ENCODE peak calls at places on chromosomes 4 and X, in eight cellular contexts. J is A673, C is lung, W is Calu3, A is bronchial epithelial cell, R is fibroblast of pulmonary artery, E is RWPE2, N is hepatocyte. S is an unnamed sample.

GRCh38 chrX:116605576-116605975 is 142.8 kb upstream of the CT83 start:
- DNase-seq in E (no peak), W (no peak), R (no peak), C (no peak), J (no peak), A (no peak), N (no peak), S (no peak)

GRCh38 chr4:151407466-151408379 is 1.3 kb upstream of the FHIP1A start:
- DNase-seq in A (no peak), W (peak), E (no peak), C (peak), R (no peak), J (no peak), N (peak), S (no peak)

GRCh38 chr4:173181769-173182374 is 13.3 kb downstream of the GALNT7 start:
- DNase-seq in N (no peak), C (no peak), R (peak), E (no peak), W (no peak), J (no peak), A (peak), S (no peak)

GRCh38 chr4:107500551-107500950 is 219.5 kb downstream of the PAPSS1 start:
- DNase-seq in R (no peak), N (no peak), C (no peak), W (no peak), J (no peak), A (no peak), E (no peak), S (no peak)

GRCh38 chrX:123088331-123088730 is 95.7 kb upstream of the GRIA3 start:
- DNase-seq in E (no peak), J (no peak), C (no peak), R (no peak), A (peak), W (no peak), N (no peak), S (no peak)

GRCh38 chr4:25928956-25929336 is 14.9 kb downstream of the SMIM20 start:
- DNase-seq in C (no peak), R (peak), E (no peak), W (no peak), A (peak), N (no peak), J (no peak), S (no peak)

GRCh38 chrX:1167466-1167865 is 45.0 kb downstream of the CRLF2 start:
- DNase-seq in N (no peak), C (no peak), E (no peak), W (no peak), A (no peak), J (no peak), R (no peak), S (no peak)

GRCh38 chrX:55039471-55039870 is 8.7 kb upstream of the ALAS2 start:
- DNase-seq in E (no peak), J (no peak), N (no peak), A (peak), R (no peak), C (no peak), W (no peak), S (no peak)

GRCh38 chr4:8245879-8246833 is 23.4 kb upstream of the HTRA3 start:
- DNase-seq in A (no peak), R (no peak), C (peak), J (no peak), N (no peak), E (no peak), W (no peak), S (no peak)

GRCh38 chr4:8176547-8177399 is 18.2 kb upstream of the ABLIM2 start:
- DNase-seq in C (no peak), J (peak), R (peak), W (peak), N (peak), E (no peak), A (peak), S (no peak)

GRCh38 chr4:112082954-112083586 is 62.2 kb upstream of the FAM241A start:
- DNase-seq in E (no peak), J (no peak), A (peak), R (peak), N (peak), C (no peak), W (peak), S (no peak)

GRCh38 chr4:47836655-47837581 is 949 bp downstream of the CORIN start:
- DNase-seq in J (peak), A (peak), W (peak), N (peak), C (peak), E (peak), R (peak), S (peak)

GRCh38 chr4:17094209-17094608 is 195.8 kb upstream of the LDB2 start:
- DNase-seq in W (no peak), C (no peak), A (no peak), N (no peak), J (peak), E (no peak), R (peak), S (no peak)

GRCh38 chr4:55947254-55947882 is 1.4 kb upstream of the CEP135 start:
- DNase-seq in N (no peak), R (no peak), W (no peak), A (no peak), J (peak), C (no peak), E (no peak), S (no peak)

GRCh38 chr4:99529218-99529617 is 18.4 kb downstream of the C4orf17 start:
- DNase-seq in A (no peak), C (no peak), R (peak), W (no peak), J (no peak), N (peak), E (no peak), S (no peak)

GRCh38 chrX:54920610-54921426 is at the start of gene TRO:
- DNase-seq in N (peak), A (no peak), R (no peak), J (peak), E (no peak), W (no peak), C (no peak), S (no peak)

GRCh38 chrX:114581528-114582263 is 2.2 kb upstream of the HTR2C start:
- DNase-seq in N (peak), W (no peak), R (no peak), E (no peak), C (no peak), A (no peak), J (peak), S (no peak)

GRCh38 chrX:133171962-133172708 is 46.0 kb downstream of the TFDP3 start:
- DNase-seq in C (no peak), R (peak), A (peak), N (peak), W (peak), J (peak), E (no peak), S (no peak)

GRCh38 chrX:55488268-55488558 is 1.4 kb downstream of the USP51 start:
- DNase-seq in W (no peak), J (no peak), R (no peak), A (no peak), C (no peak), E (no peak), N (no peak), S (no peak)

GRCh38 chr4:40916218-40916555 is 166.4 kb downstream of the NSUN7 start:
- DNase-seq in R (peak), A (peak), J (no peak), C (no peak), W (no peak), E (no peak), N (no peak), S (no peak)

GRCh38 chr4:121219222-121219621 is 55.1 kb upstream of the TNIP3 start:
- DNase-seq in J (no peak), E (no peak), W (no peak), A (no peak), R (peak), N (no peak), C (no peak), S (no peak)

GRCh38 chrX:72045141-72045540 is 86.6 kb downstream of the RTL5 start:
- DNase-seq in J (no peak), E (no peak), W (no peak), A (peak), R (no peak), N (no peak), C (no peak), S (peak)

GRCh38 chrX:18702362-18703195 is 4.9 kb upstream of the PPEF1 start:
- DNase-seq in A (peak), E (no peak), W (peak), N (peak), C (no peak), J (peak), R (peak), S (no peak)

GRCh38 chrX:143788265-143788664 is 67.7 kb upstream of the SPANXN2 start:
- DNase-seq in R (peak), N (peak), J (peak), W (no peak), E (no peak), C (no peak), A (peak), S (no peak)

GRCh38 chr4:26204249-26204825 is 116.5 kb upstream of the RBPJ start:
- DNase-seq in W (no peak), J (no peak), A (no peak), C (no peak), N (no peak), R (no peak), E (no peak), S (no peak)

GRCh38 chrX:71181558-71181909 is 36.9 kb downstream of the NLGN3 start:
- DNase-seq in E (no peak), W (no peak), C (no peak), J (no peak), A (no peak), N (no peak), R (no peak), S (no peak)

GRCh38 chr4:175034986-175035705 is 117.0 kb downstream of the ADAM29 start:
- DNase-seq in A (no peak), C (no peak), N (no peak), R (no peak), J (no peak), E (no peak), W (no peak), S (no peak)

GRCh38 chr4:186027405-186027804 is 41.6 kb upstream of the TLR3 start:
- DNase-seq in A (peak), E (no peak), W (peak), R (no peak), C (no peak), J (no peak), N (peak), S (no peak)

GRCh38 chrX:46628406-46629371 is 55.1 kb downstream of the CHST7 start:
- DNase-seq in N (no peak), W (no peak), C (peak), A (no peak), E (no peak), R (peak), J (no peak), S (no peak)

GRCh38 chr4:176156656-176157055 is 38.7 kb downstream of the SPATA4 start:
- DNase-seq in E (no peak), W (no peak), N (no peak), R (peak), J (no peak), A (peak), C (no peak), S (no peak)

GRCh38 chr4:127632420-127633403 is at the start of gene INTU:
- DNase-seq in R (peak), W (peak), J (peak), C (peak), N (peak), A (peak), E (peak), S (peak)

GRCh38 chrX:44234116-44234515 is 109.4 kb downstream of the EFHC2 start:
- DNase-seq in E (no peak), C (no peak), W (no peak), J (no peak), R (no peak), N (no peak), A (peak), S (no peak)
- TF ChIP-seq CTCF in E (no peak), C (no peak), W (no peak), J (no peak), R (no peak), N (no peak), A (no peak), S (no peak)

GRCh38 chrX:110136136-110136535 is 133.2 kb downstream of the TMEM164 start:
- DNase-seq in A (no peak), N (no peak), R (no peak), J (no peak), E (no peak), W (no peak), C (no peak), S (no peak)
- TF ChIP-seq CTCF in A (no peak), N (no peak), R (no peak), J (no peak), E (no peak), W (no peak), C (no peak), S (no peak)

DNA sequence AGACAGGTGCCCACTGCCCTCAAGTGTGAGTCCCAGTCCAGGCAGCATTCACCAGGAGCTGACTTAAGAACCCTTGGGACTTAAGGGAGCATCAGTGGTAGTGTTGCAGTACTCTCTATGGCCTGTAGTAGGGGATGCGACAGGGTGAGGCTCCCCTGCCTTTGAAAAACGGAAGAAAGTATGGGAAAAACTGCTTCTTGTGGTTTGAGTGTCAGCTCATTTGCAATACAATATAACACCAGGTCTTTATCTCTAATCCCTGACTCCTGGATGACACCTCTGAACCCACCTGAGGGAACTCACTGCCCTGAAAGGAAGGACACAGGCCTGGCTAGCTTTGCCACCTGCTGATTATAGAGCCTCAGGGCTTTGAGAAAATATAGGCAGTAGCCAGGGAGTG is 176.0 kb downstream of the SMARCA1 start:
- DNase-seq in E (no peak), A (no peak), N (no peak), W (no peak), R (no peak), C (no peak), J (peak), S (no peak)
- TF ChIP-seq CTCF in E (no peak), A (no peak), N (no peak), W (peak), R (no peak), C (no peak), J (peak), S (no peak)

GRCh38 chr4:82559735-82560120 is 2.1 kb downstream of the TMEM150C start:
- DNase-seq in A (no peak), J (no peak), W (no peak), R (no peak), N (no peak), C (no peak), E (no peak), S (no peak)

GRCh38 chr4:82551734-82552133 is 10.1 kb downstream of the TMEM150C start:
- DNase-seq in J (peak), A (no peak), R (no peak), N (no peak), W (no peak), E (no peak), C (no peak), S (no peak)

GRCh38 chr4:82553020-82553419 is 8.8 kb downstream of the TMEM150C start:
- DNase-seq in W (no peak), A (no peak), E (no peak), N (no peak), C (no peak), R (no peak), J (no peak), S (no peak)

GRCh38 chr4:82560853-82561744 is 689 bp downstream of the TMEM150C start:
- DNase-seq in R (no peak), E (no peak), N (peak), W (peak), A (no peak), C (no peak), J (no peak), S (no peak)

GRCh38 chr4:82555279-82555678 is 6.5 kb downstream of the TMEM150C start:
- DNase-seq in R (peak), A (no peak), C (no peak), W (no peak), E (no peak), J (peak), N (no peak), S (no peak)
- TF ChIP-seq CTCF in R (peak), A (no peak), C (no peak), W (no peak), E (no peak), J (no peak), N (peak), S (peak)

DNA sequence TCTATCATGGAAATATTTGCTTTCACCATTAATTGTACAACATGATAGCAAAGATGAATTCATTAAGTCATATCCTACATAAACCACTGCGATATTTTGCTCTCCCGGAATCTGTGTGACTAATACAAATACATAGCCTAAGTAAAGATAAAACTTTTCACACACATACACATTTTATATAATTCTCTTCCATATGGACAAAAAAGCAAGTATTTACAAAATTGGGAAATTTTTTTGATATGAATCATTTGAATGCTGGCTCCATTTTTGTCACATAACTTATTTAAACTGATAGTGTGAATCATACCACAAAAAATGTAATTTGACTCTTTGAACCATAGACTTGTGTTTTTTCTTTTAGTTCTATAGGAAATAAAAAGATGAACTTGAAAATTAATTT is 398.8 kb downstream of the PABPC4L start:
- DNase-seq in J (no peak), N (no peak), W (no peak), E (no peak), A (peak), C (no peak), R (peak), S (no peak)
- TF ChIP-seq CTCF in J (no peak), N (no peak), W (no peak), E (no peak), A (no peak), C (no peak), R (no peak), S (no peak)

GRCh38 chrX:57821703-57822375 is 88.4 kb downstream of the ZXDA start:
- DNase-seq in W (peak), N (no peak), J (peak), R (peak), E (no peak), C (peak), A (peak), S (no peak)

GRCh38 chrX:57822398-57822797 is 87.9 kb downstream of the ZXDA start:
- DNase-seq in E (no peak), A (no peak), J (no peak), W (no peak), R (no peak), C (no peak), N (no peak), S (no peak)

DNA sequence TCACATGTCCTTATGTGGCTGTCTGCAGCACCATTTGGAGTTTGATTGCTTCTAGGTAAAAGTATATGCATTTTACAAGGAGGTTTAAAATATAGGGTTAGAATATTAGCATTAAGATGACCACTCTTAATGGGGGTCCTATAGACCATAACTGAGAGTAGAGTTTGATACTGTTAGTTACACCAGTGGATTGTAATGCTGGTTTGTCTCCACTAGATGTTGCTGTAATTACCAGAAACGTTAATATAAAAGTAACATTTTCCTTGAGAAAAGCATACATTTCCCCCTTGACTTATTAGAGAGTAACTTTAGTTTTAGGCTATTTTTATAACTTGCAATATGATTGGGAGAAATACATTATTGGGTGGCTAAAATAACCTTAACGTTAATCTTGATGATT is 93.0 kb downstream of the ZXDA start:
- DNase-seq in N (no peak), J (peak), C (no peak), W (no peak), E (no peak), R (peak), A (no peak), S (no peak)
- TF ChIP-seq CTCF in N (no peak), J (peak), C (peak), W (no peak), E (peak), R (peak), A (peak), S (peak)

GRCh38 chrX:40468033-40468979 is 112.5 kb upstream of the ATP6AP2 start:
- DNase-seq in W (peak), A (peak), E (no peak), N (peak), R (peak), J (peak), C (peak), S (no peak)
- TF ChIP-seq CTCF in W (no peak), A (peak), E (peak), N (peak), R (peak), J (peak), C (peak), S (peak)

S was measured in chondrocyte.